ENCODE peak calls at places on chromosomes 2 and 18, in six cellular contexts. One of them, this sample, is unnamed.

GRCh38 chr2:128316777-128317185 is 1.9 kb downstream of the HS6ST1 start:
- DNase-seq in SIG-M5: no peak
- DNase-seq in neural crest cell: no peak
- DNase-seq in NCI-H1092: no peak
- DNase-seq in NCI-H1105: no peak
- DNase-seq in fibroblast of the conjunctiva: no peak
- DNase-seq in this sample: no peak

GRCh38 chr2:66771359-66771978 is 336.5 kb downstream of the MEIS1 start:
- DNase-seq in neural crest cell: no peak
- DNase-seq in NCI-H1092: no peak
- DNase-seq in fibroblast of the conjunctiva: no peak
- DNase-seq in NCI-H1105: no peak
- DNase-seq in SIG-M5: no peak
- DNase-seq in this sample: peak; percentile 12

GRCh38 chr2:165833156-165833555 is 39.1 kb upstream of the GALNT3 start:
- DNase-seq in neural crest cell: no peak
- DNase-seq in NCI-H1105: no peak
- DNase-seq in NCI-H1092: no peak
- DNase-seq in fibroblast of the conjunctiva: peak; percentile 9
- DNase-seq in SIG-M5: no peak
- DNase-seq in this sample: peak; percentile 62

GRCh38 chr2:12326449-12327190 is 390.1 kb upstream of the TRIB2 start:
- DNase-seq in neural crest cell: no peak
- DNase-seq in NCI-H1105: no peak
- DNase-seq in fibroblast of the conjunctiva: no peak
- DNase-seq in NCI-H1092: no peak
- DNase-seq in SIG-M5: no peak
- DNase-seq in this sample: no peak

GRCh38 chr2:189254268-189254883 is 74.8 kb upstream of the COL5A2 start:
- DNase-seq in NCI-H1105: no peak
- DNase-seq in fibroblast of the conjunctiva: peak; percentile 63
- DNase-seq in neural crest cell: no peak
- DNase-seq in NCI-H1092: no peak
- DNase-seq in SIG-M5: no peak
- DNase-seq in this sample: peak; percentile 87

GRCh38 chr18:26301681-26302080 is 75.4 kb downstream of the TAF4B start:
- DNase-seq in neural crest cell: no peak
- DNase-seq in fibroblast of the conjunctiva: no peak
- DNase-seq in NCI-H1092: no peak
- DNase-seq in NCI-H1105: no peak
- DNase-seq in SIG-M5: no peak
- DNase-seq in this sample: peak; percentile 22

GRCh38 chr2:44722002-44722625 is 219.4 kb upstream of the SIX3 start:
- DNase-seq in neural crest cell: no peak
- DNase-seq in SIG-M5: no peak
- DNase-seq in NCI-H1092: no peak
- DNase-seq in NCI-H1105: no peak
- DNase-seq in fibroblast of the conjunctiva: no peak
- DNase-seq in this sample: peak; percentile 59

GRCh38 chr2:200302940-200303727 is 3.4 kb upstream of the SPATS2L start:
- DNase-seq in SIG-M5: no peak
- DNase-seq in fibroblast of the conjunctiva: no peak
- DNase-seq in NCI-H1092: no peak
- DNase-seq in NCI-H1105: no peak
- DNase-seq in neural crest cell: no peak
- DNase-seq in this sample: no peak

GRCh38 chr2:37529830-37530452 is 141.5 kb downstream of the CDC42EP3 start:
- DNase-seq in neural crest cell: no peak
- DNase-seq in NCI-H1092: no peak
- DNase-seq in SIG-M5: no peak
- DNase-seq in fibroblast of the conjunctiva: peak; percentile 27
- DNase-seq in NCI-H1105: no peak
- DNase-seq in this sample: peak; percentile 80

GRCh38 chr2:8252997-8253694 is 428.7 kb upstream of the ID2 start:
- DNase-seq in fibroblast of the conjunctiva: no peak
- DNase-seq in NCI-H1105: peak; percentile 89
- DNase-seq in neural crest cell: no peak
- DNase-seq in SIG-M5: no peak
- DNase-seq in NCI-H1092: peak; percentile 53
- DNase-seq in this sample: no peak

GRCh38 chr2:15817748-15818147 is 122.6 kb upstream of the MYCN start:
- DNase-seq in NCI-H1092: no peak
- DNase-seq in NCI-H1105: no peak
- DNase-seq in fibroblast of the conjunctiva: no peak
- DNase-seq in SIG-M5: no peak
- DNase-seq in neural crest cell: no peak
- DNase-seq in this sample: no peak

GRCh38 chr2:45232824-45233223 is 223.6 kb upstream of the SIX2 start:
- DNase-seq in fibroblast of the conjunctiva: no peak
- DNase-seq in neural crest cell: no peak
- DNase-seq in NCI-H1092: no peak
- DNase-seq in SIG-M5: no peak
- DNase-seq in NCI-H1105: no peak
- DNase-seq in this sample: no peak